ENCODE peak calls at places on chromosomes 12 and 14, in six cellular contexts. One of them, this sample, is unnamed.
A peak's percentile ranks its signal among the peaks of the same experiment; 100 is the strongest.

GRCh38 chr12:70197362-70197744 is 45.9 kb upstream of the CNOT2 start:
- DNase-seq in trophoblast cell: no peak
- DNase-seq in H1: no peak
- DNase-seq in neuronal stem cell: no peak
- DNase-seq in mesenchymal stem cell: peak; percentile 25
- DNase-seq in IMR-90: no peak
- DNase-seq in this sample: no peak

GRCh38 chr12:95481072-95481471 is 7.1 kb downstream of the METAP2 start:
- DNase-seq in neuronal stem cell: no peak
- DNase-seq in mesenchymal stem cell: no peak
- DNase-seq in IMR-90: no peak
- DNase-seq in H1: no peak
- DNase-seq in trophoblast cell: no peak
- DNase-seq in this sample: no peak

GRCh38 chr14:52002542-52002941 is 13.2 kb downstream of the RTRAF start:
- DNase-seq in mesenchymal stem cell: no peak
- DNase-seq in neuronal stem cell: no peak
- DNase-seq in trophoblast cell: peak; percentile 82
- DNase-seq in IMR-90: no peak
- DNase-seq in H1: no peak
- DNase-seq in this sample: no peak

GRCh38 chr12:62252576-62252975 is 7.6 kb upstream of the USP15 start:
- DNase-seq in H1: no peak
- DNase-seq in mesenchymal stem cell: peak; percentile 47
- DNase-seq in trophoblast cell: no peak
- DNase-seq in IMR-90: peak; percentile 54
- DNase-seq in neuronal stem cell: no peak
- DNase-seq in this sample: no peak

GRCh38 chr14:80867091-80867490 is 74.4 kb downstream of the CEP128 start:
- DNase-seq in H1: no peak
- DNase-seq in IMR-90: peak; percentile 31
- DNase-seq in neuronal stem cell: no peak
- DNase-seq in mesenchymal stem cell: no peak
- DNase-seq in trophoblast cell: no peak
- DNase-seq in this sample: no peak

GRCh38 chr12:28253175-28253641 is 63.0 kb downstream of the CCDC91 start:
- DNase-seq in trophoblast cell: peak; percentile 24
- DNase-seq in neuronal stem cell: no peak
- DNase-seq in IMR-90: peak; percentile 43
- DNase-seq in H1: no peak
- DNase-seq in mesenchymal stem cell: no peak
- DNase-seq in this sample: no peak

GRCh38 chr12:95220190-95220589 is 2.6 kb downstream of the VEZT start:
- DNase-seq in trophoblast cell: no peak
- DNase-seq in H1: no peak
- DNase-seq in neuronal stem cell: no peak
- DNase-seq in mesenchymal stem cell: no peak
- DNase-seq in IMR-90: no peak
- DNase-seq in this sample: no peak

GRCh38 chr12:87793134-87793533 is 236.1 kb downstream of the C12orf50 start:
- DNase-seq in trophoblast cell: no peak
- DNase-seq in IMR-90: peak; percentile 81
- DNase-seq in neuronal stem cell: no peak
- DNase-seq in H1: no peak
- DNase-seq in mesenchymal stem cell: no peak
- DNase-seq in this sample: no peak

GRCh38 chr14:101235872-101236221 is 325.4 kb upstream of the DIO3 start:
- DNase-seq in H1: no peak
- DNase-seq in neuronal stem cell: no peak
- DNase-seq in mesenchymal stem cell: no peak
- DNase-seq in IMR-90: no peak
- DNase-seq in trophoblast cell: no peak
- DNase-seq in this sample: peak; percentile 26
- H2AK5ac ChIP-seq in H1: no peak overlapping the region
- H2AK5ac ChIP-seq in neuronal stem cell: peak overlapping the region; percentile 88
- H2AK5ac ChIP-seq in mesenchymal stem cell: no peak overlapping the region
- H2AK5ac ChIP-seq in IMR-90: no peak overlapping the region
- H2AK5ac ChIP-seq in trophoblast cell: no peak overlapping the region
- H2AK5ac ChIP-seq in this sample: no peak overlapping the region

GRCh38 chr12:40127408-40127807 is 21.5 kb upstream of the SLC2A13 start:
- DNase-seq in IMR-90: no peak
- DNase-seq in H1: no peak
- DNase-seq in trophoblast cell: no peak
- DNase-seq in neuronal stem cell: no peak
- DNase-seq in mesenchymal stem cell: no peak
- DNase-seq in this sample: no peak
- H3K14ac ChIP-seq in IMR-90: no peak overlapping the region
- H3K14ac ChIP-seq in H1: no peak overlapping the region
- H3K14ac ChIP-seq in trophoblast cell: no peak overlapping the region
- H3K14ac ChIP-seq in neuronal stem cell: no peak overlapping the region
- H3K14ac ChIP-seq in mesenchymal stem cell: no peak overlapping the region
- H3K14ac ChIP-seq in this sample: no peak overlapping the region

GRCh38 chr14:69636051-69636639 is 24.7 kb downstream of the SUSD6 start:
- DNase-seq in mesenchymal stem cell: no peak
- DNase-seq in IMR-90: no peak
- DNase-seq in H1: no peak
- DNase-seq in trophoblast cell: no peak
- DNase-seq in neuronal stem cell: no peak
- DNase-seq in this sample: no peak
- H4K91ac ChIP-seq in mesenchymal stem cell: peak overlapping the region; percentile 57
- H4K91ac ChIP-seq in IMR-90: peak overlapping the region; percentile 49
- H4K91ac ChIP-seq in H1: no peak overlapping the region
- H4K91ac ChIP-seq in trophoblast cell: no peak overlapping the region
- H4K91ac ChIP-seq in neuronal stem cell: no peak overlapping the region
- H4K91ac ChIP-seq in this sample: no peak overlapping the region

DNA sequence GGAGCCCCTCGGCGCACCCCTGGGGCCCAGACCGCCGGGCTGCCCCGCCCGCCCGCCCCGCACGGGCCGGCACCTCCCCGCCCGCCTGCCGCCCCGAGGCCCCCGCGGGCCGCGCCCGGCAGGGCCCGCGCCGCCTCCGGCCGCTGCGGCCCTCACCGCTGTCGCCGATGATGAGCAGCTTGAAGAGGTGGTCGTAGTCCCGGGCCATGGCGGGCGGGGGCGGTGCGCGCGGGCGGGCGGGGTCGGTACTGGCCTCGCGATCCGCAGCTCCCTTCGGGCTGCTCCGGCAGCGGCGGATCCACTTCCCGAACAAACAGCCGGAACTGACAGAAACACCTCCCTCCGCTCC is at the start of gene RAB35:
- DNase-seq in mesenchymal stem cell: no peak
- DNase-seq in neuronal stem cell: no peak
- DNase-seq in IMR-90: no peak
- DNase-seq in trophoblast cell: no peak
- DNase-seq in H1: no peak
- DNase-seq in this sample: no peak
- H2AK5ac ChIP-seq in mesenchymal stem cell: no peak within 1 kb of the TSS
- H2AK5ac ChIP-seq in neuronal stem cell: peak within 1 kb of the TSS; percentile 10
- H2AK5ac ChIP-seq in IMR-90: peak within 1 kb of the TSS; percentile 98
- H2AK5ac ChIP-seq in trophoblast cell: peak within 1 kb of the TSS; percentile 97
- H2AK5ac ChIP-seq in H1: no peak within 1 kb of the TSS
- H2AK5ac ChIP-seq in this sample: no peak within 1 kb of the TSS

GRCh38 chr14:50122291-50122690 is 5.9 kb upstream of the VCPKMT start:
- DNase-seq in H1: no peak
- DNase-seq in mesenchymal stem cell: no peak
- DNase-seq in IMR-90: no peak
- DNase-seq in trophoblast cell: no peak
- DNase-seq in neuronal stem cell: no peak
- DNase-seq in this sample: no peak

GRCh38 chr14:50117456-50117855 is 1.1 kb upstream of the VCPKMT start:
- DNase-seq in trophoblast cell: no peak
- DNase-seq in neuronal stem cell: no peak
- DNase-seq in mesenchymal stem cell: no peak
- DNase-seq in H1: no peak
- DNase-seq in IMR-90: no peak
- DNase-seq in this sample: no peak

GRCh38 chr14:50123062-50123461 is 6.7 kb upstream of the VCPKMT start:
- DNase-seq in mesenchymal stem cell: no peak
- DNase-seq in IMR-90: no peak
- DNase-seq in H1: no peak
- DNase-seq in neuronal stem cell: no peak
- DNase-seq in trophoblast cell: no peak
- DNase-seq in this sample: no peak

GRCh38 chr14:50116986-50117385 is 614 bp upstream of the VCPKMT start:
- DNase-seq in mesenchymal stem cell: no peak
- DNase-seq in H1: no peak
- DNase-seq in neuronal stem cell: no peak
- DNase-seq in IMR-90: no peak
- DNase-seq in trophoblast cell: no peak
- DNase-seq in this sample: no peak

GRCh38 chr14:50121506-50121905 is 5.1 kb upstream of the VCPKMT start:
- DNase-seq in H1: no peak
- DNase-seq in IMR-90: no peak
- DNase-seq in trophoblast cell: no peak
- DNase-seq in neuronal stem cell: no peak
- DNase-seq in mesenchymal stem cell: no peak
- DNase-seq in this sample: no peak
- H3K14ac ChIP-seq in H1: no peak overlapping the region
- H3K14ac ChIP-seq in IMR-90: no peak overlapping the region
- H3K14ac ChIP-seq in trophoblast cell: no peak overlapping the region
- H3K14ac ChIP-seq in neuronal stem cell: no peak overlapping the region
- H3K14ac ChIP-seq in mesenchymal stem cell: no peak overlapping the region
- H3K14ac ChIP-seq in this sample: no peak overlapping the region

DNA sequence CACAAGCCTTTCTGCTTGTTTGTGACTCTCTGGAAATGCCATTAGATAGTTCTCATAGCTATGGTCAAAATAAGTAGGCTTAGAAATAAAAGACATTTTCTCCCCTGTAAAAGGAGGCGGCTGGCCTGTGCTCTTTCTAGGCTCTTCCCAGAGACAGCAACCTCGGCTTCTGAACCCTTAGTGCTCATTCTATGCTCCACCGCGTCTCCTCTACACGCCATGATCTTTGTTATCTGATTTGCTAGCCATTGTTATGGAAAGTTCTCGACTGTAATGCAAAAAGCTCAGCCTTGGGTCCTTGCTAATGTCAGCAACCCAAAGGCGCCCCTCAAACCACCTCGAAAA is 64.5 kb downstream of the CRADD start:
- DNase-seq in IMR-90: no peak
- DNase-seq in mesenchymal stem cell: no peak
- DNase-seq in trophoblast cell: no peak
- DNase-seq in neuronal stem cell: peak; percentile 30
- DNase-seq in H1: peak; percentile 73
- DNase-seq in this sample: peak; percentile 88
- H4K91ac ChIP-seq in IMR-90: peak overlapping the region; percentile 85
- H4K91ac ChIP-seq in mesenchymal stem cell: no peak overlapping the region
- H4K91ac ChIP-seq in trophoblast cell: peak overlapping the region; percentile 19
- H4K91ac ChIP-seq in neuronal stem cell: no peak overlapping the region
- H4K91ac ChIP-seq in H1: peak overlapping the region; percentile 34
- H4K91ac ChIP-seq in this sample: no peak overlapping the region

GRCh38 chr12:47986266-47986610 is 18.0 kb downstream of the COL2A1 start:
- DNase-seq in H1: no peak
- DNase-seq in IMR-90: no peak
- DNase-seq in trophoblast cell: no peak
- DNase-seq in mesenchymal stem cell: no peak
- DNase-seq in neuronal stem cell: no peak
- DNase-seq in this sample: no peak
- H2AK5ac ChIP-seq in H1: no peak overlapping the region
- H2AK5ac ChIP-seq in IMR-90: no peak overlapping the region
- H2AK5ac ChIP-seq in trophoblast cell: no peak overlapping the region
- H2AK5ac ChIP-seq in mesenchymal stem cell: no peak overlapping the region
- H2AK5ac ChIP-seq in neuronal stem cell: no peak overlapping the region
- H2AK5ac ChIP-seq in this sample: no peak overlapping the region

This sample was measured in H9.